ENCODE peak calls at places on chromosome 20, in four cellular contexts. One of them, this sample, is unnamed.

GRCh38 chr20:33837096-33837830 is 26.1 kb downstream of the CHMP4B start:
- DNase-seq in vagina: no peak
- DNase-seq in heart right ventricle: no peak
- DNase-seq in AG10803: no peak
- DNase-seq in this sample: no peak

GRCh38 chr20:51335329-51335841 is 207.1 kb downstream of the NFATC2 start:
- DNase-seq in vagina: no peak
- DNase-seq in heart right ventricle: no peak
- DNase-seq in AG10803: peak; percentile 90
- DNase-seq in this sample: no peak

GRCh38 chr20:1332749-1333300 is 3.9 kb upstream of the SDCBP2 start:
- DNase-seq in vagina: peak; percentile 22
- DNase-seq in heart right ventricle: no peak
- DNase-seq in AG10803: no peak
- DNase-seq in this sample: no peak

GRCh38 chr20:41717464-41717863 is 99.3 kb upstream of the CHD6 start:
- DNase-seq in vagina: no peak
- DNase-seq in heart right ventricle: no peak
- DNase-seq in AG10803: no peak
- DNase-seq in this sample: no peak

GRCh38 chr20:11692567-11692966 is 225.1 kb upstream of the BTBD3 start:
- DNase-seq in vagina: no peak
- DNase-seq in heart right ventricle: no peak
- DNase-seq in AG10803: no peak
- DNase-seq in this sample: no peak

GRCh38 chr20:46060301-46060881 is 29.4 kb downstream of the NCOA5 start:
- DNase-seq in vagina: no peak
- DNase-seq in heart right ventricle: no peak
- DNase-seq in AG10803: no peak
- DNase-seq in this sample: no peak

GRCh38 chr20:14178952-14179351 is 158.5 kb downstream of the FLRT3 start:
- DNase-seq in vagina: no peak
- DNase-seq in heart right ventricle: no peak
- DNase-seq in AG10803: no peak
- DNase-seq in this sample: no peak

GRCh38 chr20:19531446-19531845 is 226.6 kb upstream of the RIN2 start:
- DNase-seq in vagina: no peak
- DNase-seq in heart right ventricle: no peak
- DNase-seq in AG10803: no peak
- DNase-seq in this sample: no peak

GRCh38 chr20:35311822-35312221 is 19.6 kb upstream of the FAM83C start:
- DNase-seq in vagina: no peak
- DNase-seq in heart right ventricle: no peak
- DNase-seq in AG10803: no peak
- DNase-seq in this sample: no peak

DNA sequence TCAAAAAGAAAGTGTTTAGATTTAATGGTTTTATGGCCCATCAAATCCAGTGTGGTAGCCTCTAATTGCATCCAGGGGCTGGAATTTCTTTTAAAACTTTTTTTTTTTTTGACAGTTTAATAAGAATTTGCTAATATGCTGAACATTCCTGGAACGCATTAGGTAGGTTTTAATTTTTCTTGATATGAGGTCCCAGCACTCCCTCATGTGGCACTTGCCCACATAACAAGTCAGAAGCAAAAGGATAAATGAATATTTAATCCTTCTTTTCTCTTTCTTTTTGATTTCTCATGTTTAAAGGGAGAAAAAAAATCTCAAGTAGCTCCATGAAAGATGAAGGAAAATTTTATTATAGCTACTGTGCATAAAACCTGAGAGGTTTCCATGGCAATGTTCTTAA is 13.5 kb downstream of the HAO1 start:
- DNase-seq in vagina: no peak
- DNase-seq in heart right ventricle: no peak
- DNase-seq in AG10803: peak; percentile 58
- DNase-seq in this sample: no peak
- TF ChIP-seq CTCF in vagina: no peak
- TF ChIP-seq CTCF in heart right ventricle: peak; percentile 50
- TF ChIP-seq CTCF in AG10803: peak; percentile 74
- TF ChIP-seq CTCF in this sample: peak; percentile 69

DNA sequence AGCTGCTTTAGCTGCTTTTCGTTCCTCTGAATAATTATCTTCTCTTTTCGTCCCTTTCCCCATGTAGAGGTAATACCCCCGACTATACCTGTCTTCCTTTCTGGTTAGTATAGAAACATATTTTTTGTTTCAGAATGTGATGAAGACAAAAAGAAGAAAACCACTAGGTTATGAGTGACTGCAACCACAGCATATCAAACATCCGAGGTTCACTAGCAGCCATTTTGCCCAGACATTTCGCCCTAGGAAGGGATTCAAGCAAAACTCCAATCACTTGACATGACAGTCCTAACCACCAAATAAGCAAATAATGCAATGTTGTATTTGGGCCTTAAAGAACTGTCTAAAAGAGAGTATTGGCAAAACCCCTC is 9.4 kb downstream of the SNX5 start:
- DNase-seq in vagina: no peak
- DNase-seq in heart right ventricle: no peak
- DNase-seq in AG10803: no peak
- DNase-seq in this sample: no peak
- TF ChIP-seq CTCF in vagina: no peak
- TF ChIP-seq CTCF in heart right ventricle: no peak
- TF ChIP-seq CTCF in AG10803: no peak
- TF ChIP-seq CTCF in this sample: no peak

GRCh38 chr20:15699431-15700146 is 873.7 kb downstream of the KIF16B start:
- DNase-seq in vagina: no peak
- DNase-seq in heart right ventricle: no peak
- DNase-seq in AG10803: no peak
- DNase-seq in this sample: no peak
- TF ChIP-seq CTCF in vagina: no peak
- TF ChIP-seq CTCF in heart right ventricle: no peak
- TF ChIP-seq CTCF in AG10803: no peak
- TF ChIP-seq CTCF in this sample: peak; percentile 23

DNA sequence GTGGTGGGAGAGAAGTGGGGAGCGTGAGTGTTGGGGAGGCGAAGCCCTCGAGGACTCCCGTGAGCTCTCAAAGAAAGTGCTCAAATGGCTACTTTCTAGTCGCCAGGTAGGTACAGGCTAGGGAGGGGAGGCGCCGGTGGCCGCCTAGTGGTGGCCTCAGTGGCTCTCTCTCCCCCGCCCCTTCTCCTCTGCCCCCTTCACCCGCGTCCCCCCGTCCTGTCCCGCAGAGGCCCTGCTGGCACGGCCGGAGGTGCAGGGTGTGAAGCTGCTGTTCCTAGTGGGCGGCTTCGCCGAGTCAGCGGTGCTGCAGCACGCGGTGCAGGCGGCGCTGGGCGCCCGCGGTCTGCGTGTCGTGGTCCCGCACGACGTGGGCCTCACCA is 16.3 kb downstream of the ADISSP start:
- DNase-seq in vagina: no peak
- DNase-seq in heart right ventricle: no peak
- DNase-seq in AG10803: no peak
- DNase-seq in this sample: no peak
- TF ChIP-seq CTCF in vagina: no peak
- TF ChIP-seq CTCF in heart right ventricle: no peak
- TF ChIP-seq CTCF in AG10803: no peak
- TF ChIP-seq CTCF in this sample: peak; percentile 43

DNA sequence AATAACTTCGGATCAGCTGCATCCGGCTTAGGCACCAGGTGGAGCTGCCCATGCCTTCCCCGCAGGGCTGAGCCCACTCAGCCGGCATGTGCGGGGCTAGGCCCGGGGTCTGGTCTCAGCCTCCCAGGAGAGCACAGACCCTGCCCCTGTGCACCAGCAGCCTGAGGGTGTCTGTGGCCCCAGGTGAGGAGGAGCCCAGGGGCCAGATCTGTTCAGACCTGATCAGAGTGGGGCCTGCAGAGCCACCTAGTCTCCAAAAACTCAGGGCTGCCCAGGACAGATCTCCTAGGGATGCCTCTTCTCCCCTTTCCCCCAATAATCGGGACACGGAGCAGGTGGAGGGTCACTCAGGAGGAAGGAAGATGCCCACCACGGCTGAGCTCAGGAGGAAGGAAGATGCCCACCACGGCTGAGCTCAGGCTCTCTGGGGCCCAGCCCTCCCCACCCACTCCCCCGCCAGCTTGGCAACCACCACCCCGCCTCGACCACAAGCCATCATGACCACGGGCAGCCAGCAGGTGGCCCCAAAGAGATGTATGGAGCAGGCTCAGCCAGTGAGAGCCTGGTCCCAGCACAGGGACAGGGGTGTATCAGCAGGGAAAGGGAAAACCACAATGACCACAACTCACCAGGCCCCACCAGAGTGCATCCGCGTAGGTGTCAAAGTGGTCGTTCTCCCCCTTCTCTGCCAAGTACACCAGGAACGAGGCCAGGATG is 30.5 kb downstream of the KCNQ2 start:
- DNase-seq in vagina: no peak
- DNase-seq in heart right ventricle: peak; percentile 51
- DNase-seq in AG10803: peak; percentile 13
- DNase-seq in this sample: peak; percentile 38
- TF ChIP-seq CTCF in vagina: no peak
- TF ChIP-seq CTCF in heart right ventricle: peak; percentile 51
- TF ChIP-seq CTCF in AG10803: peak; percentile 32
- TF ChIP-seq CTCF in this sample: peak; percentile 52

DNA sequence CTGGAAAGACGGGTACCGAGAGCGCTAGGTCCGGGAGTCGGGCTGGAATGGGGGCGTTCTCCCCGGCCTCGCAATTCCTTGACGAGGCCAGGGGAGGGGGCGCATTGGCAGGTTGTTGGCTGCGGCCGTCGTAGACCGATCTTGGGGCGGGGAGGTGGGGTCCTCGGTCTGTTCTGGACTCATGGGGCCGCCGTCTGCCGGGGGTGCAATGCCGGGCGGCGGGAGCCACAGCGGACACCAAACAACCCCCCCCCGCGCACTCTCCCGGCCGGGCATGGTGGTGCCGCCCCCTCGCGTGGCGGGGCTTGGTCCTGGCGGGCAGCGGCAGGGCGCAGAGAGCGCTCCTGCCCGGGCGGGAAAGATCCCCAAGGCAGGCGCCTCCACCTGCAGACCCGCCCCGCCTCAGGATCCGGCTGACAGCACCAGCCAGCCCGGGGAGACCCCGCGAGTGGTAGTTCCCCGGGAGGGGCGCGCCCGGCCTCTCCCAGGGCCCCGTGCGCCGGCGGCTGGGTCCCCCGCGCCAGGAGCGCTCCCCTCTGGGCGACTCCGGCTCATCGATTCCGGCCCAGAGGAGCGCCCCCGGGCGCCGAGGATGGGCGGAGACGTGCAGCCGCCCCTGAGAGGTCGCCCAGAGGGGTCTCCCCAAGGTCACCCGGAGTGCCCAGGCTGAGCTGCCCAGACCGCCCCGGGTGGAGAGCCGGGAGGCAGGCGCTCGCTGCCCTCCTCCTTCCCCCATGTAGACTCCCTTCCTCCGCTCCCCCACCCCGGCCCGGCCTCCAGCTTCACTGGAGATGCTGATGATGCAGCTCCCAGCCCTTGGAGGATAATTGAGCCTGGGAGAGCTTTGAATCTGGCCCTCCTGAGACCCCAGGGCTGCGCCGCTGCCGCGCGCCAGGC is 709 bp downstream of the PPP1R16B start:
- DNase-seq in vagina: no peak
- DNase-seq in heart right ventricle: no peak
- DNase-seq in AG10803: no peak
- DNase-seq in this sample: peak; percentile 23
- TF ChIP-seq CTCF in vagina: no peak
- TF ChIP-seq CTCF in heart right ventricle: peak; percentile 4
- TF ChIP-seq CTCF in AG10803: no peak
- TF ChIP-seq CTCF in this sample: no peak

GRCh38 chr20:63238491-63239126 is 2.9 kb downstream of the BIRC7 start:
- DNase-seq in vagina: no peak
- DNase-seq in heart right ventricle: no peak
- DNase-seq in AG10803: no peak
- DNase-seq in this sample: no peak
- TF ChIP-seq CTCF in vagina: no peak
- TF ChIP-seq CTCF in heart right ventricle: no peak
- TF ChIP-seq CTCF in AG10803: no peak
- TF ChIP-seq CTCF in this sample: no peak

DNA sequence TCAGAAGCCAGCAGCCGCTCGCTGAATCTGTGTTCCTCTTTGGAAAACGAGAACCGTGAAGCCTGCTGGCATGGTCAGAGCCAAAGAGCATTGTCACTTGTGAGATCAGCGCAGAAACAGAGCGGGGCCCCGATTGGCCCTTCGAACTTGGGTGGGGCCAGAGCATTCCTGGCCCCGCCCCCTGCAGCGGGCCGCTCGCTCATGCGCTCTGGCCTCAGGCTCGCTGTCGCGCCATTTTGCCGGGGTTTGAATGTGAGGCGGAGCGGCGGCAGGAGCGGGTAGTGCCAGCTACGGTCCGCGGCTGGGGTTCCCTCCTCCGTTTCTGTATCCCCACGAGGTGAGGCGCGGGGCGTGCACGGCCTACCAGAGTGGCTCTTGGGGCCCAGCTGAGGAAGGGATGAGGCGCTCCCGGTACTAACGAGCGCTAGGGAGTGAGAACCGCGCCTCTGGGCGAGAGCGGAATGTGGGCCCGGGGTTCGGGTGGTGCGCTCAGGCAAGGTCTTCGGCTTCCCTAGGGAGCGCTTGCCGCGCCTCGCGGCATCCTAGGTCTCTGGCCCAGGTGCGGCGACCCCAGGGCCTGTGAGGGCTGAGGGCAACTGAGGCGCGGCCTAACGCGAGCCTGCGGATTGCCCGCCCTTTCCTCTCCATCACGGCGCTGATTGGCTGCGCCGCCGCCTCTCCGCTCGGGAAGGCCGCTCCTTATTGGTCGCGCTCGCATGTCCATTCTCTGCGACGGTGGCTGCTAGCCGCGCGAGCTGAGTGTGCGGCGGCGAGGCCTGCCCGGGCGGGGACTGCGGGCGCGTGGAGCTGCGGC is at the start of gene CSE1L:
- DNase-seq in vagina: peak; percentile 98
- DNase-seq in heart right ventricle: peak; percentile 94
- DNase-seq in AG10803: peak; percentile 93
- DNase-seq in this sample: peak; percentile 94
- TF ChIP-seq CTCF in vagina: no peak
- TF ChIP-seq CTCF in heart right ventricle: no peak
- TF ChIP-seq CTCF in AG10803: no peak
- TF ChIP-seq CTCF in this sample: peak; percentile 37

GRCh38 chr20:24782801-24783630 is 166.1 kb upstream of the CST7 start:
- DNase-seq in vagina: no peak
- DNase-seq in heart right ventricle: no peak
- DNase-seq in AG10803: no peak
- DNase-seq in this sample: no peak
- TF ChIP-seq CTCF in vagina: no peak
- TF ChIP-seq CTCF in heart right ventricle: no peak
- TF ChIP-seq CTCF in AG10803: no peak
- TF ChIP-seq CTCF in this sample: no peak